ENCODE peak calls at places on chromosomes 16 and 17, in seven cellular contexts. Q is CD8-positive, alpha-beta T cell; E is breast epithelium; J is WTC11; M is GM23338; X is mesothelial cell of epicardium; V is MCF 10A. O is an unnamed sample.

GRCh38 chr16:66740010-66740409 is 11.4 kb downstream of the DYNC1LI2 start:
- DNase-seq in Q (peak; percentile 27), E (no peak), J (peak; percentile 40), M (peak; percentile 75), X (no peak), V (peak; percentile 56), O (no peak)

GRCh38 chr16:31344712-31345111 is 10.3 kb upstream of the ITGAX start:
- DNase-seq in Q (no peak), E (no peak), J (no peak), M (no peak), X (no peak), V (no peak), O (peak; percentile 52)

GRCh38 chr17:77233635-77234334 is 93.0 kb downstream of the SEC14L1 start:
- DNase-seq in Q (no peak), E (no peak), J (no peak), M (no peak), X (no peak), V (peak; percentile 77), O (no peak)

GRCh38 chr17:5676012-5676411 is 91.7 kb upstream of the NLRP1 start:
- DNase-seq in Q (no peak), E (no peak), J (no peak), M (no peak), X (no peak), V (no peak), O (no peak)

GRCh38 chr17:62950067-62950466 is 16.0 kb upstream of the TANC2 start:
- DNase-seq in Q (no peak), E (no peak), J (no peak), M (no peak), X (no peak), V (peak; percentile 94), O (no peak)

GRCh38 chr16:23333034-23333579 is 31.0 kb downstream of the SCNN1B start:
- DNase-seq in Q (no peak), E (no peak), J (no peak), M (no peak), X (no peak), V (no peak), O (no peak)

GRCh38 chr17:11144358-11145233 is 96.4 kb upstream of the SHISA6 start:
- DNase-seq in Q (no peak), E (no peak), J (peak; percentile 18), M (peak; percentile 18), X (no peak), V (peak; percentile 46), O (no peak)

GRCh38 chr17:43879723-43880419 is 27.5 kb downstream of the MPP2 start:
- DNase-seq in Q (no peak), E (no peak), J (no peak), M (no peak), X (no peak), V (no peak), O (no peak)

GRCh38 chr17:45677770-45678169 is 106.3 kb upstream of the CRHR1 start:
- DNase-seq in Q (no peak), E (no peak), J (no peak), M (no peak), X (no peak), V (peak; percentile 37), O (no peak)

GRCh38 chr17:32142857-32143524 is 689 bp downstream of the RHOT1 start:
- DNase-seq in Q (peak; percentile 16), E (peak; percentile 49), J (peak; percentile 74), M (peak; percentile 85), X (peak; percentile 62), V (peak; percentile 75), O (no peak)

GRCh38 chr16:12120331-12120981 is 143.9 kb downstream of the SNX29 start:
- DNase-seq in Q (no peak), E (no peak), J (no peak), M (no peak), X (no peak), V (no peak), O (no peak)

GRCh38 chr17:79573196-79573929 is 37.5 kb downstream of the RBFOX3 start:
- DNase-seq in Q (no peak), E (no peak), J (no peak), M (no peak), X (no peak), V (no peak), O (no peak)

GRCh38 chr16:4358831-4359561 is 7.9 kb upstream of the PAM16 start:
- DNase-seq in Q (peak; percentile 70), E (no peak), J (peak; percentile 94), M (peak; percentile 88), X (peak; percentile 84), V (peak; percentile 48), O (peak; percentile 67)

GRCh38 chr17:82235775-82236141 is 6.9 kb downstream of the SLC16A3 start:
- DNase-seq in Q (no peak), E (no peak), J (no peak), M (no peak), X (no peak), V (peak; percentile 85), O (no peak)

GRCh38 chr16:4814542-4815173 is 12.2 kb upstream of the ROGDI start:
- DNase-seq in Q (no peak), E (no peak), J (no peak), M (peak; percentile 48), X (no peak), V (no peak), O (no peak)

GRCh38 chr16:86966781-86967180 is 350.4 kb downstream of the C16orf95 start:
- DNase-seq in Q (no peak), E (no peak), J (no peak), M (no peak), X (no peak), V (no peak), O (no peak)

GRCh38 chr16:28107232-28107631 is 43.7 kb upstream of the GSG1L start:
- DNase-seq in Q (no peak), E (no peak), J (no peak), M (no peak), X (no peak), V (no peak), O (no peak)

GRCh38 chr17:65459667-65460415 is 101.6 kb downstream of the AXIN2 start:
- DNase-seq in Q (no peak), E (no peak), J (no peak), M (peak; percentile 43), X (no peak), V (peak; percentile 6), O (no peak)

GRCh38 chr16:27769561-27770222 is 219.7 kb downstream of the KATNIP start:
- DNase-seq in Q (no peak), E (peak; percentile 68), J (no peak), M (no peak), X (no peak), V (peak; percentile 40), O (no peak)

GRCh38 chr17:17846645-17847044 is 9.9 kb upstream of the SREBF1 start:
- DNase-seq in Q (no peak), E (no peak), J (no peak), M (no peak), X (no peak), V (no peak), O (no peak)

GRCh38 chr17:18235743-18236256 is 10.4 kb downstream of the LLGL1 start:
- DNase-seq in Q (no peak), E (peak; percentile 61), J (no peak), M (no peak), X (no peak), V (peak; percentile 82), O (no peak)

GRCh38 chr16:5024632-5025031 is 9.1 kb downstream of the NAGPA start:
- DNase-seq in Q (no peak), E (no peak), J (no peak), M (peak; percentile 48), X (no peak), V (peak; percentile 52), O (no peak)

GRCh38 chr16:67013238-67013822 is 15.6 kb upstream of the CBFB start:
- DNase-seq in Q (no peak), E (no peak), J (no peak), M (peak; percentile 32), X (no peak), V (no peak), O (no peak)

GRCh38 chr16:14120335-14120734 is 49.2 kb downstream of the MRTFB start:
- DNase-seq in Q (no peak), E (no peak), J (no peak), M (no peak), X (no peak), V (no peak), O (no peak)

GRCh38 chr17:17467021-17467420 is 9.8 kb upstream of the MED9 start:
- DNase-seq in Q (no peak), E (no peak), J (no peak), M (no peak), X (no peak), V (no peak), O (no peak)

GRCh38 chr16:70160821-70161220 is 12.8 kb upstream of the CLEC18C start:
- DNase-seq in Q (no peak), E (no peak), J (no peak), M (no peak), X (no peak), V (no peak), O (no peak)
- TF ChIP-seq CTCF in Q (no peak), E (no peak), J (no peak), M (no peak), X (no peak), V (no peak), O (no peak)

GRCh38 chr17:7894226-7894625 is 5.6 kb downstream of the CHD3 start:
- DNase-seq in Q (no peak), E (no peak), J (no peak), M (no peak), X (no peak), V (no peak), O (no peak)

GRCh38 chr17:7894866-7895265 is 6.3 kb downstream of the CHD3 start:
- DNase-seq in Q (no peak), E (no peak), J (no peak), M (no peak), X (no peak), V (no peak), O (no peak)

GRCh38 chr17:7893226-7893880 is 4.8 kb downstream of the CHD3 start:
- DNase-seq in Q (no peak), E (no peak), J (no peak), M (no peak), X (no peak), V (no peak), O (no peak)

GRCh38 chr17:7897090-7897489 is 8.5 kb downstream of the CHD3 start:
- DNase-seq in Q (no peak), E (no peak), J (no peak), M (no peak), X (no peak), V (no peak), O (no peak)

DNA sequence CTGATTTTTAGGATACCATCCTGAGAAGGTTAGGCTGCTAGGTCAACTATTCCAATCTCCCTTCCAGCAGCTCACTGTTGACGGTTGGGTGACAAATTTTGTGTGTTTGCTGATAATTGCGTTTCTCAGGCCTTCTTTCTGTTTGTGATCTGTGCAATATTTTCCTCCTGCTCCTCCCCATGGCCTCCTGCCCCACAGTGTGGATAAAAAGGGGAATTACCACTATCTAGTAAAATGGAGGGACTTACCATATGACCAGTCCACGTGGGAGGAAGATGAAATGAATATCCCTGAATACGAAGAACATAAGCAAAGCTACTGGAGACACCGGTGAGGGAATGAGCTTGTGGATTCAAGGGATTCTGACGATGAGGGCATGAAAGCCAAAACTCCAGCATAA is 9.2 kb downstream of the CHD3 start:
- DNase-seq in Q (no peak), E (no peak), J (no peak), M (no peak), X (no peak), V (peak; percentile 51), O (no peak)
- TF ChIP-seq CTCF in Q (peak; percentile 36), E (peak; percentile 67), J (no peak), M (no peak), X (no peak), V (peak; percentile 51), O (no peak)

GRCh38 chr16:22190169-22191088 is 15.6 kb upstream of the EEF2K start:
- DNase-seq in Q (peak; percentile 99), E (peak; percentile 100), J (peak; percentile 100), M (peak; percentile 99), X (peak; percentile 100), V (peak; percentile 99), O (peak; percentile 99)
- TF ChIP-seq CTCF in Q (no peak), E (no peak), J (no peak), M (no peak), X (no peak), V (no peak), O (no peak)

GRCh38 chr16:21301895-21302291 is 23.8 kb upstream of the CRYM start:
- DNase-seq in Q (no peak), E (no peak), J (no peak), M (no peak), X (no peak), V (no peak), O (no peak)
- TF ChIP-seq CTCF in Q (no peak), E (no peak), J (no peak), M (no peak), X (no peak), V (no peak), O (no peak)

O was measured in natural killer cell.